ENCODE peak calls at places on chromosomes 2 and 18, in four cellular contexts. A is MM.1S, U is uterus, V is A549. H is an unnamed sample. For H3K4me1, the result is how much of the 10 kb centered on the place peaks cover.

GRCh38 chr18:6404834-6405233 is 9.9 kb downstream of the L3MBTL4 start:
- DNase-seq in A (no peak), U (no peak), V (no peak), H (no peak)

GRCh38 chr18:55869965-55870585 is 282.1 kb upstream of the TCF4 start:
- DNase-seq in U (peak), V (no peak), A (no peak), H (no peak)

GRCh38 chr2:58834404-58834803 is 593.3 kb upstream of the FANCL start:
- DNase-seq in V (no peak), A (peak), U (no peak), H (no peak)

GRCh38 chr2:223078482-223078881 is 26.5 kb downstream of the KCNE4 start:
- DNase-seq in A (no peak), V (no peak), U (no peak), H (no peak)

GRCh38 chr18:43574974-43575373 is 297.7 kb upstream of the SYT4 start:
- DNase-seq in U (no peak), V (no peak), A (no peak), H (no peak)

GRCh38 chr2:241011751-241012510 is 13.5 kb downstream of the SNED1 start:
- DNase-seq in V (no peak), U (peak), A (no peak), H (no peak)

GRCh38 chr2:11508279-11508678 is 25.6 kb upstream of the GREB1 start:
- DNase-seq in U (peak), V (no peak), A (no peak), H (no peak)

GRCh38 chr2:201831469-201831868 is 25.1 kb downstream of the CDK15 start:
- DNase-seq in V (no peak), U (no peak), A (no peak), H (no peak)

GRCh38 chr2:200467806-200468686 is 41.8 kb downstream of the KCTD18 start:
- DNase-seq in V (no peak), U (no peak), A (no peak), H (peak)

GRCh38 chr2:240507778-240508251 is 50.0 kb downstream of the ANKMY1 start:
- DNase-seq in V (no peak), U (no peak), A (no peak), H (no peak)

GRCh38 chr18:8359076-8359475 is 250.2 kb upstream of the RAB12 start:
- DNase-seq in U (no peak), A (no peak), V (no peak), H (no peak)

GRCh38 chr18:40531061-40531460 is 1424.0 kb upstream of the PIK3C3 start:
- DNase-seq in V (no peak), U (no peak), A (no peak), H (no peak)

GRCh38 chr18:73235491-73235890 is 367.7 kb upstream of the NETO1 start:
- DNase-seq in A (peak), V (peak), U (no peak), H (no peak)

GRCh38 chr2:45130758-45131157 is 121.5 kb upstream of the SIX2 start:
- DNase-seq in V (no peak), U (no peak), A (no peak), H (no peak)

GRCh38 chr2:23616630-23617029 is 231.7 kb downstream of the KLHL29 start:
- DNase-seq in U (no peak), A (no peak), V (no peak), H (no peak)

GRCh38 chr2:231780909-231781797 is at the start of gene PDE6D:
- DNase-seq in U (peak), A (peak), V (peak), H (peak)

GRCh38 chr2:231785413-231785812 is 832 bp upstream of the COPS7B start:
- DNase-seq in U (no peak), A (no peak), V (no peak), H (no peak)

GRCh38 chr2:231785822-231786176 is 446 bp upstream of the COPS7B start:
- DNase-seq in A (no peak), U (no peak), V (no peak), H (no peak)

GRCh38 chr2:231780123-231780908 is 766 bp downstream of the PDE6D start:
- DNase-seq in A (no peak), U (peak), V (no peak), H (no peak)

GRCh38 chr2:231781798-231782726 is 980 bp upstream of the PDE6D start:
- DNase-seq in U (no peak), A (peak), V (no peak), H (no peak)
- H3K4me1 ChIP-seq in U (under half), A (under half), V (under half), H (half or more)

DNA sequence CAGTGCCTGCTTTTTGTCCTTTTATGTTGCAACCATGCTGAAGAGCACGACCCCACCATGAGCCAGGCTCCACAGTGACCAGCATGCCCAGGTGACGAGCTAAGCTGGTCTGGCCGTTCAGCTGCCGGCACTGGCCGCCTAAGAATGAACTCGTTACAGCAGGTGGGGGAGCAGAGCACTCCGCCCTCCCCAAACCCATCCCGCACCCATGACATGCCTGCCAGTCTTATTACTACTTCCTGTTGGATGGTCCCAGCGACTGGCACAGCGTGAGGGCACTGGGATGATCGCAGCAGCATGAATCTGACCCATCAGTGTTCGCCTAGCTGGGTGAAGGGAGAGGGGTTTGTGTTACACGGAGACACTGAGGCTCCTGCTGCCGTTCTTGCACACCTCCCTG is 11.5 kb downstream of the DIPK1C start:
- DNase-seq in U (no peak), A (no peak), V (no peak), H (no peak)
- H3K4me1 ChIP-seq in U (under half), A (under half), V (under half), H (under half)

GRCh38 chr18:54222922-54223567 is 1.4 kb downstream of the MBD2 start:
- DNase-seq in U (no peak), V (no peak), A (peak), H (peak)

GRCh38 chr18:54223568-54224241 is 764 bp downstream of the MBD2 start:
- DNase-seq in U (peak), A (peak), V (no peak), H (peak)

GRCh38 chr18:54217624-54218023 is 6.8 kb downstream of the MBD2 start:
- DNase-seq in V (no peak), A (no peak), U (no peak), H (no peak)

GRCh38 chr18:54218299-54218698 is 6.2 kb downstream of the MBD2 start:
- DNase-seq in A (no peak), U (no peak), V (no peak), H (no peak)

GRCh38 chr18:54220406-54220805 is 4.1 kb downstream of the MBD2 start:
- DNase-seq in A (no peak), V (no peak), U (no peak), H (no peak)
- H3K4me1 ChIP-seq in A (under half), V (under half), U (under half), H (half or more)

DNA sequence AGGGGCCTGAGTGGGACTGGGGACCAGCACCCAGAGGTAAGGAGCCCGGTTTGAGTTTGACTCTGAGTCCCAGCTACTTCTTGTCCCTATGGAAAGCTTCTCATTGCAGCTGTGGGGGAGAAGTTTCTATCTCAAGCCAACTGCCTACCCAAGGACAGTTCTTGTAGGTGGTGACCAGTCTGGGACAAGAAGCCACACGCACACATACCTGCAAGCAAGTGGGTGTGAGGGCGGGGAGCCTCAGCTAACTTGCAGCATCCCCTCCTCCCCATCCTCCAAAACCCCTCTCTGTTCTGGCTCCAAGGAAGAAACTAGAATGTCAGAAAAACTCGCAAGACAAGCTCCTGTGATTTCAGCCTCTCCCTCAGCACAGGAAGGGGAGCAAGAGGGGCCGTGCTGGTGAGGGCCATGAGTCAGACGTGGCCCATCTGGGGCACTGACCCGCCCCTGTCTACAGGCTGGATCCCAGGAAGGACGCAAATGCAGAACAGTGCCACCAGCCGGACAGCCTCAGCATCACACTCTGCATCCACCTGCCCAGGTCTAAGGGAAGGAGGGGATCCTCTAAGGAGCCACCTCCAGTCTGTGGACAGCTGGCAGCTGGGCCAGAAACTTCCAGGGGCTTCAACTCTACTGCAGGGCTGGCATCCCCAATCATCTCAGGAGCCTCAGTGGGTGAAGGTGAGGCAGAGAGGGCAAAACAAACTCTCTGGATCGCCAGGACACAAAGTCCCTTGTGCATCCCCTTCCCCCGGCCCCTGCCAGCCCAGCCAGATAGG is 103.4 kb downstream of the TNS1 start:
- DNase-seq in A (peak), V (peak), U (peak), H (no peak)
- H3K4me1 ChIP-seq in A (under half), V (half or more), U (under half), H (under half)

GRCh38 chr2:167487728-167488127 is 599.4 kb downstream of the XIRP2 start:
- DNase-seq in U (no peak), V (no peak), A (no peak), H (no peak)

GRCh38 chr2:167491788-167492187 is 603.5 kb downstream of the XIRP2 start:
- DNase-seq in A (no peak), V (no peak), U (no peak), H (no peak)

GRCh38 chr2:167492486-167492885 is 604.2 kb downstream of the XIRP2 start:
- DNase-seq in U (no peak), V (no peak), A (no peak), H (no peak)

GRCh38 chr2:167490394-167490793 is 602.1 kb downstream of the XIRP2 start:
- DNase-seq in V (no peak), A (no peak), U (no peak), H (no peak)

DNA sequence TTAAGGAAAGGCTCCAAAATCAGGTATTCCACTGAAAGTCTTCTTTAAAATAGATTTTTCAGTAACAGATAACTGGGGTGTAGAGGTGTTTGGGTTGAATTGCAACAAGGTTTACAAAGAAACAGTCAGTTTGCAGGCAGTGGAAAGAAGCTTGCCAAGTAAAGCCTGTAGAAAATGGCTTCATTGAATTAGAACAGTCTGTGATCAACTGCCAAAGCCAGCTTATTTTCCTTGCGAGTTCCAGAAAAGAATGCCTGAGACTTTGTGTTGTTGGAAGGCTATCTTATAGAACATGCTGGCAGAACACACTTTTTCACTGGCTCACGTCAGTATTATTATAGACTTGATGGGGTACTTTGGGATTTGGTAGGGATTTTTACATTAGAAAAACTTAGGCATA is 601.0 kb downstream of the XIRP2 start:
- DNase-seq in V (no peak), U (no peak), A (no peak), H (no peak)
- H3K4me1 ChIP-seq in V (under half), U (under half), A (under half), H (under half)

DNA sequence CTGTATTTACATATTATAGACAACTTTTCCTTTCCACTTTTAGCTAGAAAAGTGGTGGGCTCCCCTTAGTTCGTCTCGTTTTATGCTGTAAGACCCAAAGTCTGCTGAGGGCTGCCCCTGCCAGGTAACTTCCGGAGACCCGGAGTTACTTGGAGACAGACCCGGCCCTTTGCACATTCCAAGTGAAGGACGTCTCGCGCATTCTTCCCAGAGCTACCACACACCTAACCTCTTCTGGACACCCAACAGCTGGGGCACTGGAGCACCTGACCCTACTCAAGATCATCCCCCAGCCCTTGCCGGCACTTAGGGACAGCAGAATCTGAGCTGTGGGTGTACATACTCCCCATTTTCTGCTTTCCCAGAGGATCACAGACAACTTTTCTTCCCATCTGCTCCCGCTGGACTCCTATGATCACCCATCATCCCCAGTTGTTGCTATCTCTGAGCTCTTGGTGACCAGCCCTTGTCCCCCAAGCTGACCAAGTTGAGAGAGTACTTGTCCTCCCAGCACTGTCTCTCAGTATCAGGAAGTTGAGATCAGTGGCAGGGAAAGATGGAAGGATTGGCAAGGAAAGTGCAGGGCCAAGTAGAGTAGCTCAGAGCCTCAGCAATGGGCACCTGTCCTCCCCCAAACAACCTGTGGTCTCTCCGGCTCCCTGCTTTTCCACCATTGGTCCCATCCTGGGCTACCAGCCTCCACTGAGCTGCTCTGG is 8.4 kb upstream of the SATB2 start:
- DNase-seq in A (no peak), U (no peak), V (no peak), H (no peak)
- H3K4me1 ChIP-seq in A (under half), U (under half), V (under half), H (under half)

GRCh38 chr2:128177315-128177714 is 86.3 kb downstream of the UGGT1 start:
- DNase-seq in V (no peak), A (no peak), U (no peak), H (no peak)
- H3K4me1 ChIP-seq in V (under half), A (under half), U (under half), H (under half)

GRCh38 chr2:160210599-160211138 is 10.6 kb upstream of the ITGB6 start:
- DNase-seq in U (peak), V (peak), A (peak), H (peak)
- H3K4me1 ChIP-seq in U (under half), V (half or more), A (under half), H (under half)

GRCh38 chr2:84927275-84927627 is 21.8 kb downstream of the TMSB10 start:
- DNase-seq in A (no peak), U (no peak), V (no peak), H (no peak)
- H3K4me1 ChIP-seq in A (under half), U (under half), V (under half), H (half or more)

GRCh38 chr2:215751911-215752272 is 261.5 kb downstream of the MREG start:
- DNase-seq in U (no peak), V (no peak), A (no peak), H (no peak)
- H3K4me1 ChIP-seq in U (under half), V (half or more), A (under half), H (under half)

H was measured in CD4-positive, alpha-beta memory T cell.